ENCODE peak calls at places on chromosomes 11 and 22, in six cellular contexts. X is PC-3, E is mesendoderm, O is right lobe of liver, N is lung, G is HCT116. Q is an unnamed sample.

GRCh38 chr11:127362754-127363153 is 362.2 kb upstream of the KIRREL3 start:
- DNase-seq in X (no peak), E (no peak), O (no peak), N (no peak), G (no peak), Q (no peak)

GRCh38 chr11:81224396-81224795 is 1509.3 kb downstream of the FAM181B start:
- DNase-seq in X (no peak), E (no peak), O (no peak), N (no peak), G (no peak), Q (no peak)

GRCh38 chr22:16917144-16918003 is 90.6 kb downstream of the GAB4 start:
- DNase-seq in X (peak; percentile 56), E (peak; percentile 80), O (peak; percentile 69), N (peak; percentile 62), G (peak; percentile 65), Q (no peak)

GRCh38 chr11:94193288-94193687 is 64.6 kb downstream of the PANX1 start:
- DNase-seq in X (peak; percentile 97), E (no peak), O (no peak), N (no peak), G (no peak), Q (peak; percentile 60)

GRCh38 chr11:122836916-122837315 is 1.4 kb upstream of the CRTAM start:
- DNase-seq in X (no peak), E (no peak), O (no peak), N (no peak), G (no peak), Q (no peak)

GRCh38 chr11:10428453-10428852 is 26.6 kb upstream of the AMPD3 start:
- DNase-seq in X (no peak), E (peak; percentile 36), O (no peak), N (no peak), G (no peak), Q (no peak)

GRCh38 chr11:1936072-1936780 is 10.9 kb upstream of the MRPL23 start:
- DNase-seq in X (no peak), E (no peak), O (peak; percentile 41), N (no peak), G (no peak), Q (no peak)

GRCh38 chr22:20296598-20296997 is 23.3 kb downstream of the DGCR6L start:
- DNase-seq in X (no peak), E (no peak), O (no peak), N (no peak), G (no peak), Q (no peak)

GRCh38 chr11:77813256-77813655 is 7.3 kb downstream of the RSF1 start:
- DNase-seq in X (no peak), E (no peak), O (no peak), N (no peak), G (no peak), Q (no peak)

GRCh38 chr11:93517041-93517440 is 26.1 kb downstream of the SMCO4 start:
- DNase-seq in X (no peak), E (no peak), O (no peak), N (no peak), G (no peak), Q (no peak)

GRCh38 chr11:123407996-123408597 is 22.0 kb upstream of the GRAMD1B start:
- DNase-seq in X (no peak), E (no peak), O (no peak), N (no peak), G (no peak), Q (no peak)

GRCh38 chr11:95795627-95796308 is 5.5 kb downstream of the CEP57 start:
- DNase-seq in X (no peak), E (no peak), O (peak; percentile 52), N (no peak), G (no peak), Q (no peak)

GRCh38 chr22:20964799-20965103 is 2.3 kb upstream of the AIFM3 start:
- DNase-seq in X (no peak), E (no peak), O (no peak), N (no peak), G (no peak), Q (no peak)

GRCh38 chr22:50281957-50282356 is 11.8 kb upstream of the MAPK11 start:
- DNase-seq in X (peak; percentile 56), E (no peak), O (no peak), N (no peak), G (no peak), Q (no peak)

GRCh38 chr11:5247479-5248192 is 2.0 kb downstream of the HBG1 start:
- DNase-seq in X (no peak), E (no peak), O (no peak), N (no peak), G (no peak), Q (no peak)

GRCh38 chr11:83139310-83139709 is 17.6 kb upstream of the PCF11 start:
- DNase-seq in X (no peak), E (no peak), O (no peak), N (no peak), G (no peak), Q (no peak)

GRCh38 chr22:22565991-22566390 is 6.9 kb upstream of the PRAME start:
- DNase-seq in X (peak; percentile 19), E (no peak), O (no peak), N (no peak), G (no peak), Q (no peak)

GRCh38 chr22:47337161-47337621 is 574.7 kb downstream of the TBC1D22A start:
- DNase-seq in X (peak; percentile 88), E (no peak), O (no peak), N (no peak), G (peak; percentile 76), Q (peak; percentile 57)

GRCh38 chr22:41917906-41918791 is 3.3 kb upstream of the SHISA8 start:
- DNase-seq in X (peak; percentile 63), E (no peak), O (peak; percentile 62), N (no peak), G (no peak), Q (no peak)

GRCh38 chr11:117871784-117872183 is 4.7 kb downstream of the FXYD6 start:
- DNase-seq in X (no peak), E (no peak), O (no peak), N (peak; percentile 25), G (no peak), Q (no peak)

GRCh38 chr11:86395061-86395551 is 20.4 kb downstream of the CCDC81 start:
- DNase-seq in X (no peak), E (peak; percentile 69), O (no peak), N (no peak), G (no peak), Q (no peak)

GRCh38 chr11:2387266-2387982 is 10.3 kb downstream of the CD81 start:
- DNase-seq in X (no peak), E (no peak), O (no peak), N (no peak), G (no peak), Q (no peak)

GRCh38 chr11:111983187-111983986 is 41.8 kb upstream of the DLAT start:
- DNase-seq in X (peak; percentile 63), E (peak; percentile 93), O (peak; percentile 80), N (peak; percentile 60), G (no peak), Q (no peak)

GRCh38 chr11:109853156-109853776 is 239.9 kb upstream of the ZC3H12C start:
- DNase-seq in X (peak; percentile 88), E (peak; percentile 81), O (no peak), N (no peak), G (peak; percentile 79), Q (no peak)

GRCh38 chr11:36155770-36156485 is 133.3 kb downstream of the COMMD9 start:
- DNase-seq in X (peak; percentile 57), E (peak; percentile 43), O (no peak), N (no peak), G (no peak), Q (no peak)

GRCh38 chr11:91041626-91042025 is 818.8 kb upstream of the CHORDC1 start:
- DNase-seq in X (peak; percentile 34), E (no peak), O (no peak), N (no peak), G (no peak), Q (no peak)

GRCh38 chr11:62077136-62077535 is 46.7 kb upstream of the INCENP start:
- DNase-seq in X (no peak), E (no peak), O (no peak), N (no peak), G (no peak), Q (no peak)

GRCh38 chr11:62081378-62082291 is 42.2 kb upstream of the INCENP start:
- DNase-seq in X (peak; percentile 89), E (peak; percentile 66), O (peak; percentile 82), N (peak; percentile 84), G (peak; percentile 64), Q (no peak)

GRCh38 chr11:62087694-62088093 is 36.1 kb upstream of the INCENP start:
- DNase-seq in X (no peak), E (no peak), O (no peak), N (no peak), G (no peak), Q (no peak)

GRCh38 chr11:62082292-62082657 is 41.5 kb upstream of the INCENP start:
- DNase-seq in X (no peak), E (no peak), O (no peak), N (no peak), G (no peak), Q (no peak)
- H3K27ac ChIP-seq in X (no peak overlapping the region), E (no peak overlapping the region), O (no peak overlapping the region), N (no peak overlapping the region), G (no peak overlapping the region), Q (no peak overlapping the region)

GRCh38 chr11:76772783-76773106 is 10.4 kb upstream of the TSKU start:
- DNase-seq in X (no peak), E (no peak), O (no peak), N (no peak), G (no peak), Q (no peak)
- H3K27ac ChIP-seq in X (no peak overlapping the region), E (peak overlapping the region; percentile 19), O (peak overlapping the region; percentile 100), N (no peak overlapping the region), G (no peak overlapping the region), Q (no peak overlapping the region)

GRCh38 chr11:79195209-79195608 is 245.6 kb downstream of the TENM4 start:
- DNase-seq in X (no peak), E (no peak), O (peak; percentile 54), N (no peak), G (no peak), Q (no peak)

GRCh38 chr11:79196950-79197349 is 243.9 kb downstream of the TENM4 start:
- DNase-seq in X (no peak), E (no peak), O (no peak), N (no peak), G (no peak), Q (no peak)

GRCh38 chr11:79192836-79193235 is 248.0 kb downstream of the TENM4 start:
- DNase-seq in X (no peak), E (no peak), O (no peak), N (no peak), G (no peak), Q (no peak)

GRCh38 chr11:79189604-79190003 is 251.2 kb downstream of the TENM4 start:
- DNase-seq in X (no peak), E (no peak), O (peak; percentile 86), N (no peak), G (no peak), Q (no peak)

GRCh38 chr11:79193663-79194062 is 247.2 kb downstream of the TENM4 start:
- DNase-seq in X (no peak), E (no peak), O (no peak), N (no peak), G (no peak), Q (no peak)
- H3K27ac ChIP-seq in X (no peak overlapping the region), E (no peak overlapping the region), O (no peak overlapping the region), N (no peak overlapping the region), G (no peak overlapping the region), Q (no peak overlapping the region)

DNA sequence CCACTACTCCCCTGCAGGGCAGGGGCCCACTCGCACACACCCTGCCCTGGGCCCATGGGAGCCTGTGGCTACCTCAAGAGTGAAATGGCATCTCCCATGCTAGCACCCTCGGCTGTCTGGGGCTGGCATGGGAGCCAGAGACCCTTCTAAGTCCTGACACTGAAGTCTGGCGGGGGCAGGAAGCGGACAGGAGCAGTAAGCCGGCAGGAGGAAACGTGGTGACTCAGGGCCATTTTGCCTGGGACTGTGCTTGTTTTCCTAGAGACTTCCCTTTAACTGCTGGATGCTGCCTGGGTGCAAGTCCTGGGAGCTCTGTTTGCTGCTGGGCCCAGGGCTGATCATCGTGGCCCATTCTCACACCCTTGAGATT is 16.8 kb downstream of the RELT start:
- DNase-seq in X (no peak), E (no peak), O (no peak), N (no peak), G (no peak), Q (no peak)
- H3K27ac ChIP-seq in X (no peak overlapping the region), E (no peak overlapping the region), O (no peak overlapping the region), N (no peak overlapping the region), G (no peak overlapping the region), Q (no peak overlapping the region)